ENCODE peak calls at places on chromosome 4, in four cellular contexts. Q, N, X and A are unnamed samples.
A peak's percentile ranks its signal among the peaks of the same experiment; 100 is the strongest.

GRCh38 chr4:108270466-108271450 is 102.0 kb upstream of the LEF1 start:
- DNase-seq in Q (no peak), N (no peak), X (no peak), A (no peak)

GRCh38 chr4:26485684-26486083 is 4.6 kb downstream of the CCKAR start:
- DNase-seq in Q (no peak), N (no peak), X (no peak), A (no peak)

GRCh38 chr4:73902038-73902637 is 32.9 kb downstream of the CXCL1 start:
- DNase-seq in Q (no peak), N (no peak), X (no peak), A (no peak)

GRCh38 chr4:103018391-103019318 is 850 bp downstream of the SLC9B1 start:
- DNase-seq in Q (peak; percentile 7), N (peak; percentile 11), X (no peak), A (peak; percentile 40)

GRCh38 chr4:186936496-186937375 is 213.1 kb upstream of the FAT1 start:
- DNase-seq in Q (peak; percentile 95), N (no peak), X (no peak), A (no peak)

GRCh38 chr4:132266374-132266773 is 882.7 kb upstream of the PCDH10 start:
- DNase-seq in Q (no peak), N (no peak), X (no peak), A (no peak)

GRCh38 chr4:22238742-22239141 is 277.1 kb downstream of the ADGRA3 start:
- DNase-seq in Q (peak; percentile 2), N (peak; percentile 8), X (no peak), A (no peak)

GRCh38 chr4:90137545-90137944 is 10.4 kb downstream of the CCSER1 start:
- DNase-seq in Q (peak; percentile 3), N (no peak), X (no peak), A (no peak)

GRCh38 chr4:27145556-27145955 is 284.9 kb downstream of the STIM2 start:
- DNase-seq in Q (no peak), N (no peak), X (no peak), A (no peak)

GRCh38 chr4:151182455-151182854 is 83.0 kb downstream of the RPS3A start:
- DNase-seq in Q (no peak), N (no peak), X (no peak), A (no peak)

GRCh38 chr4:55830741-55831140 is 11.2 kb downstream of the EXOC1L start:
- DNase-seq in Q (no peak), N (no peak), X (no peak), A (no peak)

GRCh38 chr4:112633477-112634235 is 3.1 kb downstream of the ZGRF1 start:
- DNase-seq in Q (peak; percentile 18), N (peak; percentile 10), X (peak; percentile 17), A (no peak)

GRCh38 chr4:147029296-147029695 is 83.6 kb upstream of the TTC29 start:
- DNase-seq in Q (no peak), N (no peak), X (no peak), A (no peak)

GRCh38 chr4:38678078-38678477 is 14.1 kb downstream of the KLF3 start:
- DNase-seq in Q (no peak), N (no peak), X (no peak), A (no peak)

GRCh38 chr4:70706516-70706915 is 15.2 kb upstream of the RUFY3 start:
- DNase-seq in Q (no peak), N (no peak), X (no peak), A (no peak)

GRCh38 chr4:37132351-37132989 is 112.1 kb upstream of the NWD2 start:
- DNase-seq in Q (no peak), N (peak; percentile 7), X (no peak), A (peak; percentile 11)

GRCh38 chr4:40283968-40284367 is 51.2 kb upstream of the CHRNA9 start:
- DNase-seq in Q (no peak), N (no peak), X (no peak), A (no peak)

GRCh38 chr4:172962564-172963353 is 205.9 kb upstream of the GALNT7 start:
- DNase-seq in Q (no peak), N (peak; percentile 46), X (no peak), A (no peak)

GRCh38 chr4:73012673-73013072 is 56.8 kb downstream of the COX18 start:
- DNase-seq in Q (no peak), N (no peak), X (no peak), A (no peak)

GRCh38 chr4:129926936-129927335 is 831.0 kb downstream of the C4orf33 start:
- DNase-seq in Q (no peak), N (no peak), X (no peak), A (no peak)

GRCh38 chr4:86032476-86033022 is 327.3 kb downstream of the MAPK10 start:
- DNase-seq in Q (no peak), N (no peak), X (no peak), A (no peak)

GRCh38 chr4:105741548-105741947 is 33.0 kb downstream of the GSTCD start:
- DNase-seq in Q (no peak), N (no peak), X (no peak), A (no peak)

GRCh38 chr4:117783716-117784115 is 250.6 kb upstream of the NDST3 start:
- DNase-seq in Q (no peak), N (no peak), X (no peak), A (no peak)

GRCh38 chr4:33187035-33187434 is 2466.9 kb downstream of the PCDH7 start:
- DNase-seq in Q (no peak), N (no peak), X (peak; percentile 8), A (no peak)

GRCh38 chr4:53089940-53090729 is 228.0 kb downstream of the RASL11B start:
- DNase-seq in Q (no peak), N (no peak), X (no peak), A (no peak)

GRCh38 chr4:188372051-188372450 is 232.8 kb downstream of the TRIML1 start:
- DNase-seq in Q (no peak), N (no peak), X (no peak), A (no peak)

GRCh38 chr4:110619001-110619350 is 3.9 kb downstream of the PITX2 start:
- DNase-seq in Q (no peak), N (no peak), X (no peak), A (no peak)

GRCh38 chr4:173524218-173525117 is 5.6 kb downstream of the HAND2 start:
- DNase-seq in Q (no peak), N (no peak), X (no peak), A (no peak)

GRCh38 chr4:151865744-151866143 is 104.9 kb upstream of the GATB start:
- DNase-seq in Q (no peak), N (no peak), X (no peak), A (no peak)

GRCh38 chr4:24613474-24613873 is 29.1 kb upstream of the DHX15 start:
- DNase-seq in Q (no peak), N (no peak), X (no peak), A (no peak)

GRCh38 chr4:101885574-101885973 is 95.0 kb downstream of the BANK1 start:
- DNase-seq in Q (peak; percentile 87), N (no peak), X (no peak), A (no peak)

GRCh38 chr4:166146806-166147540 is 273.9 kb downstream of the TLL1 start:
- DNase-seq in Q (no peak), N (no peak), X (no peak), A (no peak)

GRCh38 chr4:188941524-188942109 is 802.4 kb downstream of the TRIML1 start:
- DNase-seq in Q (no peak), N (no peak), X (no peak), A (no peak)

GRCh38 chr4:106444557-106444956 is 76.0 kb upstream of the GIMD1 start:
- DNase-seq in Q (peak; percentile 24), N (no peak), X (no peak), A (no peak)

GRCh38 chr4:27040351-27040750 is 179.7 kb downstream of the STIM2 start:
- DNase-seq in Q (no peak), N (no peak), X (no peak), A (no peak)

GRCh38 chr4:118817178-118817930 is 18.6 kb downstream of the SEC24D start:
- DNase-seq in Q (no peak), N (no peak), X (no peak), A (no peak)
- TF ChIP-seq TARDBP in Q (no peak), N (no peak), X (no peak), A (no peak)

GRCh38 chr4:142416121-142416520 is 430.0 kb downstream of the INPP4B start:
- DNase-seq in Q (no peak), N (no peak), X (no peak), A (no peak)
- TF ChIP-seq TARDBP in Q (no peak), N (no peak), X (no peak), A (no peak)

DNA sequence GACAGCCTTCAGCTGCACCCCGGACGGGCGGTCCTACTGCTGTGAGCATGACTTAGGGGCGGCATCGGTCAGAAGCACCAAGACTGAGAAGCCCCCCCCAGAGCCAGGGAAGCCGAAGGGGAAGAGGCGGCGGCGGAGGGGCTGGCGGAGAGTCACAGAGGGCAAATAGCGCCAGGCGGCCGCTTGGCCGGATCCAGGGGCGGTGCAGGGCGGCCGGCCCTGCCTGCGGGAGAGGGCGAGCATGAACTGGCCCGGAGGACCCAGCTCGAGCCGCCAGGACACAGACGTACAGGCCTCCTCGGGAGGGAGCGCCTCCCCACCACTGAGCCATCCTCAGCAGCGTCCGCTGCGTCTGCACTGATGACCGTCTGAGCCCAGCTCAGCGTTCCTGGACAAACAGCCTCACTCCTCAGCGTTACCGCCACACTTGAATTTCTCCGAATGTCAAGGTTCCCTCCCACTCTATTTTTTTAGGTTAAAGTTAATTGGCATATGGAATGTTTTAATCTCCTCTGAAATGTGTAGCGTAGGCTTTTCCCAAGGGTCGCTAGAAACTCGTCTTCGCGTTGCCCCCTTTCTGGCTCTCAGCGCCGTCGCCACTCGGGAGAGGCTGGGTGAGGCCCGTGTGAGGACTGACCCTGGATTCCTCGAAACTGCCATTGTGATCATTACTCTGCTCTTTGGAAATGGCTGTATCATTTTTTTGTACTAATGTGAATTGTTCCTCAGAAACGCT is 29.9 kb downstream of the NELFA start:
- DNase-seq in Q (no peak), N (no peak), X (no peak), A (no peak)
- TF ChIP-seq TARDBP in Q (no peak), N (no peak), X (no peak), A (no peak)

GRCh38 chr4:87309625-87310024 is 13.1 kb downstream of the HSD17B13 start:
- DNase-seq in Q (no peak), N (no peak), X (no peak), A (no peak)
- TF ChIP-seq TARDBP in Q (no peak), N (no peak), X (no peak), A (no peak)

GRCh38 chr4:159224412-159224811 is 121.5 kb downstream of the RAPGEF2 start:
- DNase-seq in Q (peak; percentile 19), N (no peak), X (no peak), A (no peak)

GRCh38 chr4:159232465-159233106 is 129.7 kb downstream of the RAPGEF2 start:
- DNase-seq in Q (no peak), N (no peak), X (peak; percentile 16), A (no peak)

GRCh38 chr4:159227378-159227777 is 124.5 kb downstream of the RAPGEF2 start:
- DNase-seq in Q (no peak), N (no peak), X (no peak), A (no peak)

GRCh38 chr4:159229164-159229563 is 126.3 kb downstream of the RAPGEF2 start:
- DNase-seq in Q (peak; percentile 80), N (no peak), X (no peak), A (no peak)

DNA sequence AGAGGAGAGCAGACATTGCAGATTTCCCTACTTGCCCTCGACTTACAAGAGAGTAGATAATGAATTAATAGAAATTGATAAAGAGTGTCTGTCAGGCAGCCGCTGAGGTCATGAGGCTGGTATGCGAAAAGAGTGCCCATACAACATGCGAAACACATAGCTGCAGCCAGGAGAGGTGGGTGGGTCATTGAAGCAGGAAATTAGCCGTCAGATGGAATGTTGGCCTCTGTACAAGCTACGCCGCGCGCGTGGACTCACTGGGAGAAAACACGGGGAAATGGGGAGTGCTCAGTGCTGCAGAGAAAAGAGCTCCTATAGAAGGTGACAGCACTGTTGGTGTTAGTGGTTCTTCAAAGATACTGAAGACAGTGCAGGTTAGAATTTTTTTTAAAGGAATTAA is 125.1 kb downstream of the RAPGEF2 start:
- DNase-seq in Q (peak; percentile 3), N (no peak), X (no peak), A (no peak)
- TF ChIP-seq TARDBP in Q (no peak), N (no peak), X (no peak), A (no peak)